ENCODE peak calls at places on chromosomes 1 and 21, in four cellular contexts. One of them, this sample, is unnamed.

GRCh38 chr1:65509912-65510680 is 89.6 kb downstream of the LEPR start:
- DNase-seq in Caki2: no peak
- DNase-seq in bronchial epithelial cell: no peak
- DNase-seq in KBM-7: no peak
- DNase-seq in this sample: no peak

GRCh38 chr1:83995649-83996048 is 3.3 kb downstream of the TTLL7 start:
- DNase-seq in Caki2: no peak
- DNase-seq in bronchial epithelial cell: no peak
- DNase-seq in KBM-7: no peak
- DNase-seq in this sample: no peak

GRCh38 chr1:228904222-228904621 is 168.9 kb downstream of the RHOU start:
- DNase-seq in Caki2: no peak
- DNase-seq in bronchial epithelial cell: no peak
- DNase-seq in KBM-7: no peak
- DNase-seq in this sample: no peak

GRCh38 chr21:35619184-35619583 is 441.1 kb downstream of the SETD4 start:
- DNase-seq in Caki2: peak; percentile 64
- DNase-seq in bronchial epithelial cell: peak; percentile 96
- DNase-seq in KBM-7: no peak
- DNase-seq in this sample: no peak

GRCh38 chr1:161137881-161138280 is 5.4 kb upstream of the DEDD start:
- DNase-seq in Caki2: no peak
- DNase-seq in bronchial epithelial cell: no peak
- DNase-seq in KBM-7: no peak
- DNase-seq in this sample: no peak

GRCh38 chr1:41666991-41667631 is 182.6 kb upstream of the EDN2 start:
- DNase-seq in Caki2: no peak
- DNase-seq in bronchial epithelial cell: peak; percentile 72
- DNase-seq in KBM-7: no peak
- DNase-seq in this sample: peak; percentile 80

GRCh38 chr1:12501661-12502060 is 116.3 kb downstream of the DHRS3 start:
- DNase-seq in Caki2: no peak
- DNase-seq in bronchial epithelial cell: peak; percentile 62
- DNase-seq in KBM-7: no peak
- DNase-seq in this sample: no peak

GRCh38 chr1:112723511-112723839 is 8.3 kb upstream of the PPM1J start:
- DNase-seq in Caki2: no peak
- DNase-seq in bronchial epithelial cell: no peak
- DNase-seq in KBM-7: no peak
- DNase-seq in this sample: no peak

GRCh38 chr1:1560178-1560577 is 14.5 kb downstream of the SSU72 start:
- DNase-seq in Caki2: no peak
- DNase-seq in bronchial epithelial cell: no peak
- DNase-seq in KBM-7: no peak
- DNase-seq in this sample: no peak

GRCh38 chr1:11967028-11967547 is 13.2 kb upstream of the MFN2 start:
- DNase-seq in Caki2: peak; percentile 46
- DNase-seq in bronchial epithelial cell: peak; percentile 77
- DNase-seq in KBM-7: peak; percentile 64
- DNase-seq in this sample: peak; percentile 72

GRCh38 chr1:28282426-28283407 is 23.4 kb downstream of the SESN2 start:
- DNase-seq in Caki2: no peak
- DNase-seq in bronchial epithelial cell: no peak
- DNase-seq in KBM-7: peak; percentile 55
- DNase-seq in this sample: no peak

GRCh38 chr1:65429078-65429477 is 8.6 kb downstream of the LEPR start:
- DNase-seq in Caki2: no peak
- DNase-seq in bronchial epithelial cell: no peak
- DNase-seq in KBM-7: no peak
- DNase-seq in this sample: no peak

GRCh38 chr1:156801409-156802121 is 15.1 kb downstream of the SH2D2A start:
- DNase-seq in Caki2: no peak
- DNase-seq in bronchial epithelial cell: peak; percentile 8
- DNase-seq in KBM-7: peak; percentile 65
- DNase-seq in this sample: no peak

GRCh38 chr1:31127266-31127665 is 61.7 kb upstream of the PUM1 start:
- DNase-seq in Caki2: no peak
- DNase-seq in bronchial epithelial cell: no peak
- DNase-seq in KBM-7: no peak
- DNase-seq in this sample: no peak

GRCh38 chr1:72557446-72558049 is 275.2 kb upstream of the NEGR1 start:
- DNase-seq in Caki2: peak; percentile 7
- DNase-seq in bronchial epithelial cell: peak; percentile 10
- DNase-seq in KBM-7: peak; percentile 51
- DNase-seq in this sample: no peak

GRCh38 chr1:183821309-183822080 is 16.6 kb downstream of the RGL1 start:
- DNase-seq in Caki2: no peak
- DNase-seq in bronchial epithelial cell: no peak
- DNase-seq in KBM-7: no peak
- DNase-seq in this sample: no peak

GRCh38 chr1:164534863-164535590 is 24.0 kb upstream of the PBX1 start:
- DNase-seq in Caki2: no peak
- DNase-seq in bronchial epithelial cell: no peak
- DNase-seq in KBM-7: no peak
- DNase-seq in this sample: no peak

GRCh38 chr1:208421511-208421910 is 177.3 kb upstream of the PLXNA2 start:
- DNase-seq in Caki2: no peak
- DNase-seq in bronchial epithelial cell: no peak
- DNase-seq in KBM-7: no peak
- DNase-seq in this sample: no peak

GRCh38 chr1:165641276-165641987 is 10.4 kb downstream of the MGST3 start:
- DNase-seq in Caki2: no peak
- DNase-seq in bronchial epithelial cell: no peak
- DNase-seq in KBM-7: no peak
- DNase-seq in this sample: no peak

GRCh38 chr21:44093761-44094160 is 13.4 kb upstream of the PWP2 start:
- DNase-seq in Caki2: no peak
- DNase-seq in bronchial epithelial cell: no peak
- DNase-seq in KBM-7: no peak
- DNase-seq in this sample: no peak

GRCh38 chr1:23810818-23811420 is 10.4 kb upstream of the GALE start:
- DNase-seq in Caki2: no peak
- DNase-seq in bronchial epithelial cell: peak; percentile 57
- DNase-seq in KBM-7: peak; percentile 96
- DNase-seq in this sample: peak; percentile 69

GRCh38 chr1:201905234-201905890 is 16.7 kb downstream of the SHISA4 start:
- DNase-seq in Caki2: no peak
- DNase-seq in bronchial epithelial cell: no peak
- DNase-seq in KBM-7: no peak
- DNase-seq in this sample: no peak

GRCh38 chr1:228236744-228237143 is 28.9 kb downstream of the OBSCN start:
- DNase-seq in Caki2: no peak
- DNase-seq in bronchial epithelial cell: peak; percentile 25
- DNase-seq in KBM-7: peak; percentile 68
- DNase-seq in this sample: peak; percentile 38

GRCh38 chr1:201335174-201335870 is 42.2 kb downstream of the TNNT2 start:
- DNase-seq in Caki2: no peak
- DNase-seq in bronchial epithelial cell: peak; percentile 79
- DNase-seq in KBM-7: no peak
- DNase-seq in this sample: no peak

GRCh38 chr1:227541129-227541528 is 22.2 kb upstream of the ZNF678 start:
- DNase-seq in Caki2: no peak
- DNase-seq in bronchial epithelial cell: no peak
- DNase-seq in KBM-7: no peak
- DNase-seq in this sample: no peak

This sample was measured in GM20000.